ENCODE peak calls at places on chromosomes 1 and 21, in eight cellular contexts. S is neural progenitor cell; F is uterus; H is astrocyte; N is CD8-positive, alpha-beta T cell; P is left ventricle myocardium inferior; A is SK-N-SH; M is sigmoid colon. Z is an unnamed sample.

GRCh38 chr21:36859744-36860501 is 106.5 kb downstream of the HLCS start:
- DNase-seq in S (no peak), F (peak; percentile 70), H (no peak), N (peak; percentile 9), P (peak; percentile 80), A (peak; percentile 41), M (peak; percentile 79), Z (peak; percentile 81)

GRCh38 chr1:33088119-33088906 is 7.4 kb downstream of the AZIN2 start:
- DNase-seq in S (no peak), F (no peak), H (no peak), N (no peak), P (no peak), A (no peak), M (no peak), Z (no peak)

GRCh38 chr21:34129039-34129891 is 55.9 kb downstream of the MRPS6 start:
- DNase-seq in S (peak; percentile 73), F (peak; percentile 74), H (peak; percentile 87), N (peak; percentile 32), P (peak; percentile 58), A (peak; percentile 49), M (peak; percentile 85), Z (peak; percentile 41)

GRCh38 chr1:15762546-15762945 is 4.0 kb downstream of the FBLIM1 start:
- DNase-seq in S (no peak), F (no peak), H (no peak), N (no peak), P (no peak), A (peak; percentile 71), M (no peak), Z (no peak)

GRCh38 chr1:7401814-7402547 is 369.1 kb upstream of the VAMP3 start:
- DNase-seq in S (no peak), F (no peak), H (peak; percentile 100), N (no peak), P (no peak), A (peak; percentile 22), M (no peak), Z (no peak)

GRCh38 chr1:184390889-184391288 is 4.1 kb downstream of the C1orf21 start:
- DNase-seq in S (no peak), F (no peak), H (no peak), N (no peak), P (no peak), A (no peak), M (no peak), Z (no peak)

GRCh38 chr21:45987121-45987711 is 5.6 kb downstream of the COL6A1 start:
- DNase-seq in S (no peak), F (peak; percentile 29), H (no peak), N (no peak), P (peak; percentile 16), A (no peak), M (peak; percentile 69), Z (no peak)

GRCh38 chr1:169784102-169784501 is 10.6 kb downstream of the METTL18 start:
- DNase-seq in S (no peak), F (no peak), H (peak; percentile 1), N (no peak), P (no peak), A (no peak), M (no peak), Z (no peak)

GRCh38 chr21:25929859-25930520 is 195.2 kb downstream of the GABPA start:
- DNase-seq in S (peak; percentile 18), F (no peak), H (peak; percentile 75), N (no peak), P (no peak), A (no peak), M (no peak), Z (no peak)

GRCh38 chr1:113976609-113977278 is 2.5 kb upstream of the OLFML3 start:
- DNase-seq in S (peak; percentile 77), F (peak; percentile 50), H (peak; percentile 51), N (no peak), P (no peak), A (peak; percentile 38), M (no peak), Z (no peak)

GRCh38 chr1:31938184-31938975 is at the start of gene PTP4A2:
- DNase-seq in S (peak; percentile 97), F (peak; percentile 92), H (peak; percentile 79), N (peak; percentile 76), P (peak; percentile 94), A (peak; percentile 100), M (peak; percentile 97), Z (peak; percentile 95)
- TF ChIP-seq CTCF in S (peak; percentile 50), F (peak; percentile 82), H (peak; percentile 23), N (peak; percentile 43), P (peak; percentile 75), A (no peak), M (no peak), Z (peak; percentile 87)

GRCh38 chr1:19454265-19455198 is 30.8 kb downstream of the CAPZB start:
- DNase-seq in S (no peak), F (no peak), H (no peak), N (no peak), P (no peak), A (peak; percentile 49), M (no peak), Z (no peak)

GRCh38 chr1:19450811-19451564 is 34.4 kb downstream of the CAPZB start:
- DNase-seq in S (no peak), F (peak; percentile 72), H (peak; percentile 99), N (no peak), P (no peak), A (peak; percentile 46), M (no peak), Z (no peak)

GRCh38 chr1:19452221-19452663 is 33.1 kb downstream of the CAPZB start:
- DNase-seq in S (no peak), F (no peak), H (peak; percentile 82), N (no peak), P (peak; percentile 67), A (no peak), M (no peak), Z (no peak)

GRCh38 chr1:19455353-19455752 is 30.0 kb downstream of the CAPZB start:
- DNase-seq in S (no peak), F (no peak), H (no peak), N (no peak), P (no peak), A (peak; percentile 47), M (no peak), Z (no peak)

GRCh38 chr1:19453843-19454242 is 31.5 kb downstream of the CAPZB start:
- DNase-seq in S (no peak), F (no peak), H (no peak), N (no peak), P (peak; percentile 47), A (no peak), M (peak; percentile 64), Z (no peak)
- H3K4me1 ChIP-seq in S (peaks cover 55% of the 10 kb centered on the region), F (peaks cover 29% of the 10 kb centered on the region), H (peaks cover 75% of the 10 kb centered on the region), N (peaks cover 92% of the 10 kb centered on the region), P (peaks cover 100% of the 10 kb centered on the region), A (peaks cover 77% of the 10 kb centered on the region), M (peaks cover 97% of the 10 kb centered on the region), Z (peaks cover 65% of the 10 kb centered on the region)

DNA sequence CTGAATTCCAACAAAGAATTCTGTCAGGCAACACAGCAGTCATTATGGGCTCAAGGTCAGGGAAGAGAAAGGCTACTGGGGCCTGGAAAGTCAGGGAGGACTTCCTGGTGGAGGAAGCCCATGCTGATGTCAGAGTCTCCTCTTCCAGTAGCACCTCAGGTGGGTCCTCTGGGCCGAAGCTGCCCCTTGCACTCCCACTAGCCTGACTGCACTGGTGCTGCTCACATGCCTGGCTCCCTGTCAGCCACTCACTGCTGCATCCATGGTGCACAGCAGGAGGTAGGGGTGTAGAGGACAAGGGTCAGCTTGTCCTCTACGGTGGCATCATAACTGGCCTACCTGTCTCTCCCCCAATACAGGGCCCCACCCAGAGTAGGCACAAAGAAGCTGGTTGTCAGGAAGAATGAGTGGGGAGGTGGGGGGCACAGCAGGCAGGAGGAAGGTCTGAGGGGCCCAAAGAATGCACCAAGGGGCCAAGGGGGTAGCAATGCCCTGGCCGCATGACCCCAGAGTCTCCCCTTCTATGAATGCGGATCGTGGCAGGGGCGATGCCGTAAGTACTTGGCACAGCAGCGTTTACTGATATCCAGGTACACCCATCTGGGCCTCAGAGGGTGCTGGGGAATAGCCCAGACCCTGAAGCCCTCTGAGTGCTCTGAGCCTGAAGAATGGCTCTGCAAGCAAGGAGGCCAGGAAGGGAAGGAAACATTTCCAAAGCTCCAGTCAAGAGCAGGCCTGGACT is 80.3 kb downstream of the GLIS1 start:
- DNase-seq in S (no peak), F (no peak), H (no peak), N (no peak), P (no peak), A (no peak), M (no peak), Z (no peak)
- H3K4me3 ChIP-seq in S (no peak overlapping the region), F (no peak overlapping the region), H (no peak overlapping the region), N (no peak overlapping the region), P (no peak overlapping the region), A (no peak overlapping the region), M (no peak overlapping the region), Z (no peak overlapping the region)

GRCh38 chr1:68162761-68163160 is 69.6 kb downstream of the WLS start:
- DNase-seq in S (no peak), F (no peak), H (no peak), N (no peak), P (no peak), A (no peak), M (no peak), Z (no peak)
- TF ChIP-seq CTCF in S (peak; percentile 28), F (no peak), H (no peak), N (no peak), P (peak; percentile 26), A (peak; percentile 40), M (no peak), Z (peak; percentile 23)

Z was measured in heart right ventricle.